ENCODE peak calls at places on chromosome X, in eight cellular contexts. One of them, this sample, is unnamed.
A peak's percentile ranks its signal among the peaks of the same experiment; 100 is the strongest.

GRCh38 chrX:45515262-45516215 is 314.9 kb upstream of the DIPK2B start:
- DNase-seq in hepatocyte: peak; percentile 71
- DNase-seq in colonic mucosa: peak; percentile 44
- DNase-seq in lower lobe of right lung: peak; percentile 67
- DNase-seq in SK-N-SH: peak; percentile 20
- DNase-seq in breast epithelium: peak; percentile 76
- DNase-seq in tibial nerve: peak; percentile 21
- DNase-seq in uterus: peak; percentile 73
- DNase-seq in this sample: peak; percentile 67

GRCh38 chrX:118726887-118727685 is at the start of gene IL13RA1:
- DNase-seq in SK-N-SH: peak; percentile 84
- DNase-seq in colonic mucosa: peak; percentile 77
- DNase-seq in hepatocyte: peak; percentile 93
- DNase-seq in tibial nerve: peak; percentile 63
- DNase-seq in uterus: peak; percentile 80
- DNase-seq in breast epithelium: peak; percentile 85
- DNase-seq in lower lobe of right lung: peak; percentile 87
- DNase-seq in this sample: peak; percentile 85

GRCh38 chrX:109783712-109784109 is 50.7 kb upstream of the ACSL4 start:
- DNase-seq in lower lobe of right lung: no peak
- DNase-seq in hepatocyte: no peak
- DNase-seq in colonic mucosa: no peak
- DNase-seq in uterus: no peak
- DNase-seq in tibial nerve: no peak
- DNase-seq in SK-N-SH: no peak
- DNase-seq in breast epithelium: peak; percentile 65
- DNase-seq in this sample: no peak

GRCh38 chrX:65752294-65752693 is 84.8 kb downstream of the MSN start:
- DNase-seq in tibial nerve: no peak
- DNase-seq in uterus: no peak
- DNase-seq in lower lobe of right lung: no peak
- DNase-seq in SK-N-SH: no peak
- DNase-seq in breast epithelium: no peak
- DNase-seq in colonic mucosa: no peak
- DNase-seq in hepatocyte: no peak
- DNase-seq in this sample: no peak

GRCh38 chrX:84729809-84730208 is 227.6 kb upstream of the HDX start:
- DNase-seq in breast epithelium: no peak
- DNase-seq in tibial nerve: no peak
- DNase-seq in hepatocyte: peak; percentile 54
- DNase-seq in colonic mucosa: no peak
- DNase-seq in SK-N-SH: peak; percentile 30
- DNase-seq in uterus: no peak
- DNase-seq in lower lobe of right lung: no peak
- DNase-seq in this sample: no peak

GRCh38 chrX:103533428-103534216 is 14.3 kb upstream of the RAB40A start:
- DNase-seq in uterus: peak; percentile 82
- DNase-seq in tibial nerve: peak; percentile 81
- DNase-seq in colonic mucosa: peak; percentile 83
- DNase-seq in SK-N-SH: peak; percentile 25
- DNase-seq in breast epithelium: peak; percentile 68
- DNase-seq in lower lobe of right lung: peak; percentile 65
- DNase-seq in hepatocyte: peak; percentile 88
- DNase-seq in this sample: peak; percentile 87

GRCh38 chrX:18272222-18272621 is 51.5 kb upstream of the BEND2 start:
- DNase-seq in hepatocyte: no peak
- DNase-seq in tibial nerve: no peak
- DNase-seq in lower lobe of right lung: no peak
- DNase-seq in breast epithelium: no peak
- DNase-seq in SK-N-SH: no peak
- DNase-seq in colonic mucosa: no peak
- DNase-seq in uterus: no peak
- DNase-seq in this sample: no peak

GRCh38 chrX:79080131-79080530 is 64.4 kb upstream of the GPR174 start:
- DNase-seq in tibial nerve: no peak
- DNase-seq in uterus: no peak
- DNase-seq in hepatocyte: no peak
- DNase-seq in colonic mucosa: no peak
- DNase-seq in lower lobe of right lung: no peak
- DNase-seq in SK-N-SH: no peak
- DNase-seq in breast epithelium: no peak
- DNase-seq in this sample: no peak

GRCh38 chrX:51853251-51853650 is 40.2 kb upstream of the MAGED1 start:
- DNase-seq in lower lobe of right lung: no peak
- DNase-seq in colonic mucosa: no peak
- DNase-seq in hepatocyte: no peak
- DNase-seq in breast epithelium: no peak
- DNase-seq in uterus: no peak
- DNase-seq in tibial nerve: no peak
- DNase-seq in SK-N-SH: no peak
- DNase-seq in this sample: no peak

GRCh38 chrX:136260801-136261200 is 9.6 kb upstream of the MAP7D3 start:
- DNase-seq in tibial nerve: no peak
- DNase-seq in lower lobe of right lung: no peak
- DNase-seq in colonic mucosa: no peak
- DNase-seq in SK-N-SH: no peak
- DNase-seq in breast epithelium: no peak
- DNase-seq in uterus: no peak
- DNase-seq in hepatocyte: no peak
- DNase-seq in this sample: no peak

GRCh38 chrX:142593470-142593869 is 388.4 kb upstream of the MAGEC2 start:
- DNase-seq in lower lobe of right lung: no peak
- DNase-seq in breast epithelium: no peak
- DNase-seq in SK-N-SH: no peak
- DNase-seq in hepatocyte: no peak
- DNase-seq in colonic mucosa: no peak
- DNase-seq in tibial nerve: no peak
- DNase-seq in uterus: no peak
- DNase-seq in this sample: no peak

GRCh38 chrX:2311483-2311882 is 189.3 kb downstream of the DHRSX start:
- DNase-seq in hepatocyte: peak; percentile 47
- DNase-seq in tibial nerve: no peak
- DNase-seq in colonic mucosa: no peak
- DNase-seq in uterus: no peak
- DNase-seq in SK-N-SH: no peak
- DNase-seq in lower lobe of right lung: no peak
- DNase-seq in breast epithelium: no peak
- DNase-seq in this sample: no peak

GRCh38 chrX:118503260-118504041 is 7.8 kb downstream of the DOCK11 start:
- DNase-seq in tibial nerve: no peak
- DNase-seq in lower lobe of right lung: no peak
- DNase-seq in uterus: no peak
- DNase-seq in colonic mucosa: no peak
- DNase-seq in breast epithelium: no peak
- DNase-seq in SK-N-SH: no peak
- DNase-seq in hepatocyte: no peak
- DNase-seq in this sample: no peak

GRCh38 chrX:139844163-139844562 is 88.7 kb downstream of the ATP11C start:
- DNase-seq in hepatocyte: peak; percentile 10
- DNase-seq in tibial nerve: no peak
- DNase-seq in breast epithelium: no peak
- DNase-seq in lower lobe of right lung: no peak
- DNase-seq in colonic mucosa: no peak
- DNase-seq in uterus: no peak
- DNase-seq in SK-N-SH: no peak
- DNase-seq in this sample: no peak

GRCh38 chrX:105515561-105515960 is 295.1 kb upstream of the TEX13A start:
- DNase-seq in breast epithelium: no peak
- DNase-seq in colonic mucosa: no peak
- DNase-seq in uterus: no peak
- DNase-seq in SK-N-SH: no peak
- DNase-seq in hepatocyte: no peak
- DNase-seq in lower lobe of right lung: no peak
- DNase-seq in tibial nerve: no peak
- DNase-seq in this sample: no peak

GRCh38 chrX:42290608-42291007 is 367.3 kb upstream of the CASK start:
- DNase-seq in hepatocyte: no peak
- DNase-seq in colonic mucosa: no peak
- DNase-seq in uterus: no peak
- DNase-seq in lower lobe of right lung: no peak
- DNase-seq in SK-N-SH: no peak
- DNase-seq in breast epithelium: no peak
- DNase-seq in tibial nerve: no peak
- DNase-seq in this sample: no peak

GRCh38 chrX:72735561-72735960 is 21.5 kb upstream of the PHKA1 start:
- DNase-seq in colonic mucosa: no peak
- DNase-seq in tibial nerve: no peak
- DNase-seq in breast epithelium: no peak
- DNase-seq in SK-N-SH: no peak
- DNase-seq in lower lobe of right lung: no peak
- DNase-seq in uterus: no peak
- DNase-seq in hepatocyte: no peak
- DNase-seq in this sample: no peak

GRCh38 chrX:132407704-132408103 is 81.1 kb downstream of the MBNL3 start:
- DNase-seq in lower lobe of right lung: no peak
- DNase-seq in SK-N-SH: no peak
- DNase-seq in uterus: no peak
- DNase-seq in tibial nerve: no peak
- DNase-seq in breast epithelium: no peak
- DNase-seq in colonic mucosa: no peak
- DNase-seq in hepatocyte: no peak
- DNase-seq in this sample: no peak

GRCh38 chrX:109997786-109998452 is 5.0 kb upstream of the TMEM164 start:
- DNase-seq in colonic mucosa: no peak
- DNase-seq in uterus: no peak
- DNase-seq in tibial nerve: no peak
- DNase-seq in breast epithelium: no peak
- DNase-seq in lower lobe of right lung: no peak
- DNase-seq in SK-N-SH: no peak
- DNase-seq in hepatocyte: no peak
- DNase-seq in this sample: no peak

GRCh38 chrX:133307637-133308485 is 89.7 kb upstream of the TFDP3 start:
- DNase-seq in colonic mucosa: no peak
- DNase-seq in lower lobe of right lung: peak; percentile 46
- DNase-seq in hepatocyte: peak; percentile 8
- DNase-seq in uterus: peak; percentile 21
- DNase-seq in tibial nerve: no peak
- DNase-seq in SK-N-SH: no peak
- DNase-seq in breast epithelium: no peak
- DNase-seq in this sample: no peak

GRCh38 chrX:31459361-31459760 is 387.5 kb upstream of the FTHL17 start:
- DNase-seq in SK-N-SH: no peak
- DNase-seq in uterus: no peak
- DNase-seq in tibial nerve: no peak
- DNase-seq in colonic mucosa: no peak
- DNase-seq in lower lobe of right lung: no peak
- DNase-seq in hepatocyte: no peak
- DNase-seq in breast epithelium: no peak
- DNase-seq in this sample: no peak

GRCh38 chrX:42755820-42756219 is 22.1 kb downstream of the PPP1R2C start:
- DNase-seq in tibial nerve: peak; percentile 21
- DNase-seq in hepatocyte: peak; percentile 19
- DNase-seq in SK-N-SH: no peak
- DNase-seq in uterus: peak; percentile 13
- DNase-seq in colonic mucosa: no peak
- DNase-seq in lower lobe of right lung: peak; percentile 38
- DNase-seq in breast epithelium: peak; percentile 37
- DNase-seq in this sample: no peak

GRCh38 chrX:118495958-118496762 is 545 bp downstream of the DOCK11 start:
- DNase-seq in hepatocyte: peak; percentile 38
- DNase-seq in uterus: peak; percentile 29
- DNase-seq in breast epithelium: peak; percentile 22
- DNase-seq in lower lobe of right lung: peak; percentile 81
- DNase-seq in colonic mucosa: peak; percentile 71
- DNase-seq in SK-N-SH: peak; percentile 59
- DNase-seq in tibial nerve: no peak
- DNase-seq in this sample: peak; percentile 33

GRCh38 chrX:107323786-107324492 is 117.5 kb downstream of the DNAAF6 start:
- DNase-seq in hepatocyte: no peak
- DNase-seq in tibial nerve: no peak
- DNase-seq in SK-N-SH: peak; percentile 16
- DNase-seq in breast epithelium: no peak
- DNase-seq in uterus: no peak
- DNase-seq in colonic mucosa: no peak
- DNase-seq in lower lobe of right lung: no peak
- DNase-seq in this sample: no peak
- H3K4me1 ChIP-seq in hepatocyte: no peaks in the 10 kb centered on the region
- H3K4me1 ChIP-seq in tibial nerve: no peaks in the 10 kb centered on the region
- H3K4me1 ChIP-seq in SK-N-SH: no peaks in the 10 kb centered on the region
- H3K4me1 ChIP-seq in breast epithelium: no peaks in the 10 kb centered on the region
- H3K4me1 ChIP-seq in uterus: no peaks in the 10 kb centered on the region
- H3K4me1 ChIP-seq in colonic mucosa: no peaks in the 10 kb centered on the region
- H3K4me1 ChIP-seq in lower lobe of right lung: no peaks in the 10 kb centered on the region
- H3K4me1 ChIP-seq in this sample: no peaks in the 10 kb centered on the region

DNA sequence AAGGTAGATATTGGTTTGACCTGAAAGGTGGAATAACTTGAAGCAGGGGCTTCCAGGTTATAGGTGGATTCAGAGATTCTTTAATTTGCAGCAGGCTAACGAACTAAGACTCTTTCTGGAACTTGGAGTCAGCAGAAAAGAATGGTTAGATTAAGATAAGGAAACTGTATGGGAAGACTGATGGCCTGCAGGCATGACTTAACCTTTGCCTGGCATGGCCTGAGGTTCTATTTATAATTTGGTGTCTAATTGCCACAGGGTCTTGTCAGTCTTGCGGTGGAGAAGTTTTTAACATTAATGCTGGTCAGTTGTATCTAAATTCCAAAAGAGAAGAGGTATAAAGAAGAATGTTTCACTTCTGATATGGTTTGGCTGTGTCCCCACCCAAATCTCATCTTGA is 110.3 kb upstream of the VCX3A start:
- DNase-seq in colonic mucosa: no peak
- DNase-seq in hepatocyte: no peak
- DNase-seq in breast epithelium: no peak
- DNase-seq in lower lobe of right lung: no peak
- DNase-seq in uterus: no peak
- DNase-seq in SK-N-SH: no peak
- DNase-seq in tibial nerve: no peak
- DNase-seq in this sample: no peak
- TF ChIP-seq CTCF in colonic mucosa: no peak
- TF ChIP-seq CTCF in hepatocyte: no peak
- TF ChIP-seq CTCF in breast epithelium: no peak
- TF ChIP-seq CTCF in lower lobe of right lung: no peak
- TF ChIP-seq CTCF in uterus: no peak
- TF ChIP-seq CTCF in SK-N-SH: no peak
- TF ChIP-seq CTCF in tibial nerve: no peak
- TF ChIP-seq CTCF in this sample: no peak

DNA sequence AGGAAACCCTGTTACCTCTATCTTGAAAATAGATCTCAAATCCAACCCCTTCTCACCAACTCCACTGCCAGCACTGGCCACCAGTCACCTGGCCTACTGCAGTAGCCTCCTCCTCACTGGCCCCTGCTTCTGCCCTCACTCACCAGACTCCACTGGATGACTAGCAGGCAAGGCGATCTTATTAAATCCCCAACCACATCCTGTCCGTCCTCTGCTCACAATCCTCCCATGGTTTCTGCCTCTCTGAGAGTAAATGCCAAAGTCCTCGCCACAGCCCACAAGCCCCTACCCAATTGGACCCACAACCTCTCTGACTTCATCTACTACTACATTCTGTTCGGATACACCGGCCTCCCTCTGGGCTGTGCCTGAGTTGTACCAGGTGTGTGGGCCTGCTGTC is 5.4 kb upstream of the PIM2 start:
- DNase-seq in hepatocyte: no peak
- DNase-seq in lower lobe of right lung: no peak
- DNase-seq in breast epithelium: no peak
- DNase-seq in colonic mucosa: no peak
- DNase-seq in tibial nerve: no peak
- DNase-seq in SK-N-SH: no peak
- DNase-seq in uterus: no peak
- DNase-seq in this sample: no peak
- H3K4me1 ChIP-seq in hepatocyte: no peaks in the 10 kb centered on the region
- H3K4me1 ChIP-seq in lower lobe of right lung: no peaks in the 10 kb centered on the region
- H3K4me1 ChIP-seq in breast epithelium: no peaks in the 10 kb centered on the region
- H3K4me1 ChIP-seq in colonic mucosa: no peaks in the 10 kb centered on the region
- H3K4me1 ChIP-seq in tibial nerve: peaks cover 11% of the 10 kb centered on the region
- H3K4me1 ChIP-seq in SK-N-SH: peaks cover 13% of the 10 kb centered on the region
- H3K4me1 ChIP-seq in uterus: no peaks in the 10 kb centered on the region
- H3K4me1 ChIP-seq in this sample: no peaks in the 10 kb centered on the region

GRCh38 chrX:113959912-113960626 is 623.8 kb upstream of the HTR2C start:
- DNase-seq in colonic mucosa: no peak
- DNase-seq in lower lobe of right lung: no peak
- DNase-seq in uterus: no peak
- DNase-seq in SK-N-SH: no peak
- DNase-seq in hepatocyte: no peak
- DNase-seq in breast epithelium: no peak
- DNase-seq in tibial nerve: no peak
- DNase-seq in this sample: no peak
- TF ChIP-seq CTCF in colonic mucosa: no peak
- TF ChIP-seq CTCF in lower lobe of right lung: no peak
- TF ChIP-seq CTCF in uterus: no peak
- TF ChIP-seq CTCF in SK-N-SH: no peak
- TF ChIP-seq CTCF in hepatocyte: no peak
- TF ChIP-seq CTCF in breast epithelium: no peak
- TF ChIP-seq CTCF in tibial nerve: no peak
- TF ChIP-seq CTCF in this sample: no peak

This sample was measured in ovary.